ENCODE peak calls at places on chromosomes 6 and 20, in four cellular contexts. Q, W, I and E are unnamed samples.

GRCh38 chr6:95572098-95572497 is 5.2 kb upstream of the MANEA start:
- DNase-seq in Q (no peak), W (no peak), I (no peak), E (no peak)

GRCh38 chr6:79570802-79571367 is 33.7 kb upstream of the LCA5 start:
- DNase-seq in Q (peak; percentile 7), W (peak; percentile 41), I (peak; percentile 41), E (no peak)

GRCh38 chr6:150631283-150631981 is 31.7 kb downstream of the PLEKHG1 start:
- DNase-seq in Q (no peak), W (no peak), I (no peak), E (no peak)

GRCh38 chr6:166236586-166236985 is 68.9 kb upstream of the TBXT start:
- DNase-seq in Q (no peak), W (no peak), I (no peak), E (no peak)

GRCh38 chr20:47035191-47035590 is 140.5 kb downstream of the EYA2 start:
- DNase-seq in Q (no peak), W (no peak), I (no peak), E (no peak)

GRCh38 chr6:74068945-74069570 is 373.1 kb downstream of the CD109 start:
- DNase-seq in Q (no peak), W (no peak), I (no peak), E (no peak)

GRCh38 chr6:82954937-82955577 is 110.6 kb downstream of the UBE3D start:
- DNase-seq in Q (no peak), W (no peak), I (no peak), E (no peak)

GRCh38 chr6:138161434-138162103 is at the start of gene ARFGEF3:
- DNase-seq in Q (peak; percentile 32), W (peak; percentile 25), I (peak; percentile 60), E (no peak)

GRCh38 chr6:435442-436307 is 44.1 kb downstream of the IRF4 start:
- DNase-seq in Q (no peak), W (no peak), I (no peak), E (no peak)

GRCh38 chr6:89084954-89085353 is 4.4 kb downstream of the PNRC1 start:
- DNase-seq in Q (no peak), W (no peak), I (no peak), E (no peak)

GRCh38 chr6:15549371-15549770 is 113.5 kb downstream of the DTNBP1 start:
- DNase-seq in Q (no peak), W (no peak), I (no peak), E (no peak)

GRCh38 chr6:135180458-135181332 is at the start of gene MYB:
- DNase-seq in Q (peak; percentile 64), W (no peak), I (peak; percentile 93), E (no peak)

GRCh38 chr6:56102216-56102615 is 145.2 kb downstream of the COL21A1 start:
- DNase-seq in Q (no peak), W (no peak), I (no peak), E (no peak)

GRCh38 chr6:151862461-151862860 is 55.0 kb downstream of the ESR1 start:
- DNase-seq in Q (no peak), W (no peak), I (no peak), E (no peak)

GRCh38 chr6:45640081-45640491 is 262.4 kb upstream of the SUPT3H start:
- DNase-seq in Q (no peak), W (no peak), I (no peak), E (no peak)

GRCh38 chr20:38260378-38261053 is at the start of gene KIAA1755:
- DNase-seq in Q (no peak), W (peak; percentile 37), I (peak; percentile 24), E (no peak)

GRCh38 chr20:38434310-38434741 is 802 bp downstream of the SNHG17 start:
- DNase-seq in Q (no peak), W (no peak), I (peak; percentile 57), E (no peak)

GRCh38 chr6:158785036-158785435 is 34.1 kb downstream of the EZR start:
- DNase-seq in Q (no peak), W (no peak), I (no peak), E (no peak)

DNA sequence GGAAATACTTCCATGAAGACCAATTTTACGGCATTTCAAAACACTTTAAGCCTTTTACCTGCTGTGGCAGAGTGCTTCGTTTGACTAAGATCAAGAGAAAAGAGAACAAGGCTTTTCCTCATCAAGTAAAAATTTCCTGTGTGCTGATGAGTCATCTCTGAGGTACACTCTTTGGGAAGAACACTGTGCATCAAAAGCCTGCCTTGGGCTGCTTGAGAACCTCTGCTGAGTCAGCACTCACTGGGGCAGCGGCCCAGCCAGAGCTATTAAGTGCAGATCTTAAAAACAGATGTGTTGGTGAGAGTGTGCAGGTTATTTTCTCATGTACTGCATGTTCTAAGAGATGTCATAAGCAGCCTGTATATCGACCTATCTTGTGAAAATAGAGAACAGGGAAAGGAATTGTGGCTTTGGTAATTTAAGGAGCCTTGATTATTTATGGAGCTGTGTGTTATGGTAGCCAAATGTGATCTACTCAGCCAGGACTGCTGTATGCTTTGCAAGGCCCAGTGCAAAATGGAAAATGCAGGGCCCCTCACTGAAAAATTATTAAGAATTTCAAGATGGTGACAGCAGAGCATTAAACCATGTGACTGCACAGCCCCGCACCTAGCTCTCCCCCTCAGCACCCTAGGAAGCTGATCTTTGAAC is 208.5 kb downstream of the ARHGAP18 start:
- DNase-seq in Q (no peak), W (peak; percentile 79), I (peak; percentile 70), E (no peak)
- TF ChIP-seq CHD4 in Q (no peak), W (no peak), I (no peak), E (no peak)

DNA sequence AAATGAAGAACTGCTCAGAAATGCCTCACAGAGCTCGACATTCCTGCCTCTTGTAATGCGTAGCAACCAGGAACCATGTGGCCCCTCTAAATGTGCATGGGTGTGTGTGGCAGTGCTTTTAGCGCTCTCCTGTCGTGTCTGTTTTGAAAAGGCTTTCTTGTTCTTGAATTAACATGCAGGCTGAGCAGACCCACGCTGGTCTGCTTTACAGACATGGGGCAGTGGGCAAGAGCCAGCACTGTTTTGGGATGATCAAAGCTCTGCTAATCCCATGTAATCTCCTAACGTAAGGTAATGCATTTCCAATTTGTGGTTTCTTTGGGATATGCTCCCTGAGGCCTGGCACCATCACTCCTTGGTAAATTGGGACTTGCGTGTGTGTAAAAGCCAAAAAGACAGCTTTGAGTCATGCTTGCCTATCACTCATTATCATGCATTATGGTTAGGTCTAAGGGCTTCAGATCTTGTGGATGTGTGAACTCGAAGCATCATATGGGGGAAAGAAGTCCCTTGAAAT is 11.8 kb downstream of the RIPOR2 start:
- DNase-seq in Q (no peak), W (no peak), I (no peak), E (no peak)
- H3K4me3 ChIP-seq in Q (no peak overlapping the region), W (no peak overlapping the region), I (no peak overlapping the region), E (no peak overlapping the region)

DNA sequence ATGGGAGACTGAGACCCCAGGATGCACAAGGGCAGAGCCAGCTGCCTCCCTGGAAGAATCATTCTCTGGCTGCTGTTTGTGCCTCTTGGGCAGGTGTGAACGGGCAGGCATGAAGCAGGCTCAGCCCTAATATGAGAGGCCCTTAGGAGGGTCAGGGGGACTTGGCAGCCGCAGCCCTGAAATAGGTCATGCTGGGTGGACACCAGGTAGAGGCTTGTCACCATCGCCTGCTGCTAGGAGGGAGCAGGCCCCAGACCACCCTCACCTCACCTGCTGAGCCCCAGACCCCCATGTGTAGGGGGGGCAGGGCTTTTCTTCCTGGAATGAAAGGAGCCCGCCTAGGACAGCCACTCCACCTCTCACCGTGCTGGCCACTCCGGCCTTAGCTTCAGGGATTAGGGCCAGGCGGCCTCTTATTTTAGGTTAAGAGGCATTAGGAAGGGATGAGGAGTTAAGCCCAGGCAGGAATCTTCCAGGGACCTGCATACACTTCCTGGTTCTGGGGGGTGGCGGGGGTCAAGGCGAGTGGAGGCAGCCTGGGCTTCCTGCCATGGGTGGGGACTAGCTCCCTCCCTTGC is 92.4 kb downstream of the ASXL1 start:
- DNase-seq in Q (no peak), W (no peak), I (no peak), E (no peak)
- TF ChIP-seq CHD4 in Q (no peak), W (no peak), I (no peak), E (no peak)

DNA sequence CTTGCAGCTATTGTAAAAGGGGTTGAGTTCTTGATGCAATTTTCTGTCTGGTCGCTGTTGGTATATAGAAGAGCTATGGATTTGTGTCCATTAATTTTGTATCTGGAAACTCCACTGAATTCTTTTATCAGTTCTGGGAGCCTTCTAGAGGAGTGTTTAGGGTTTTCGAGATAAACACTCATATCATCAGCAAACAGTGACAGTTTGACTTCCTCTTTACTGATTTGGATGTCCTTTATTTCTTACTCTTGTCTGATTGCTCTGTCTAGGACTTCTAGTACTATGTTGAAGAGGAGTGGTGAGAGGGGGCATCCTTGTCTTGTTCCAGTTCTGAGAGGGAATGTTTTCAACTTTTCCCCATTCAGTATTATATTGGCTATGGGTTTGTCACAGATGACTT is 120.8 kb upstream of the SSTR4 start:
- DNase-seq in Q (no peak), W (no peak), I (no peak), E (no peak)
- H3K4me3 ChIP-seq in Q (no peak overlapping the region), W (no peak overlapping the region), I (no peak overlapping the region), E (no peak overlapping the region)